ENCODE peak calls at places on chromosome 20, in nine cellular contexts. F is OCI-LY7; Q is kidney; P is CD8-positive, alpha-beta T cell; O is cardiac muscle cell; H is A549; K is SJSA1; M is adrenal gland; N is pancreas. E is an unnamed sample.

GRCh38 chr20:1418335-1418734 is 25.5 kb upstream of the FKBP1A start:
- DNase-seq in F (no peak), Q (no peak), P (no peak), O (no peak), H (no peak), K (no peak), M (no peak), N (no peak), E (no peak)

GRCh38 chr20:208937-209566 is 18.0 kb upstream of the DEFB129 start:
- DNase-seq in F (peak; percentile 53), Q (no peak), P (no peak), O (peak; percentile 37), H (peak; percentile 40), K (no peak), M (peak; percentile 14), N (peak; percentile 12), E (no peak)

GRCh38 chr20:55605594-55605993 is 399.7 kb downstream of the CBLN4 start:
- DNase-seq in F (no peak), Q (no peak), P (no peak), O (no peak), H (no peak), K (no peak), M (no peak), N (no peak), E (no peak)

GRCh38 chr20:37396520-37397075 is 50.7 kb downstream of the SRC start:
- DNase-seq in F (no peak), Q (peak; percentile 53), P (no peak), O (peak; percentile 89), H (no peak), K (no peak), M (no peak), N (no peak), E (no peak)

GRCh38 chr20:4112490-4113420 is 97.4 kb upstream of the RNF24 start:
- DNase-seq in F (no peak), Q (no peak), P (no peak), O (no peak), H (no peak), K (no peak), M (peak; percentile 49), N (peak; percentile 73), E (peak; percentile 63)

GRCh38 chr20:24502184-24502583 is 32.8 kb downstream of the SYNDIG1 start:
- DNase-seq in F (no peak), Q (peak; percentile 88), P (no peak), O (no peak), H (peak; percentile 47), K (no peak), M (peak; percentile 71), N (no peak), E (peak; percentile 21)

GRCh38 chr20:1377984-1378742 is 14.7 kb downstream of the FKBP1A start:
- DNase-seq in F (no peak), Q (no peak), P (no peak), O (no peak), H (no peak), K (no peak), M (no peak), N (no peak), E (no peak)

GRCh38 chr20:45946149-45946970 is 11.9 kb downstream of the PCIF1 start:
- DNase-seq in F (no peak), Q (peak; percentile 73), P (peak; percentile 69), O (no peak), H (no peak), K (no peak), M (peak; percentile 93), N (peak; percentile 84), E (peak; percentile 33)

GRCh38 chr20:18857640-18858039 is 44.1 kb downstream of the SCP2D1 start:
- DNase-seq in F (no peak), Q (no peak), P (no peak), O (no peak), H (no peak), K (no peak), M (no peak), N (no peak), E (no peak)

GRCh38 chr20:38076548-38076947 is 43.0 kb downstream of the RPRD1B start:
- DNase-seq in F (no peak), Q (no peak), P (no peak), O (no peak), H (no peak), K (no peak), M (no peak), N (no peak), E (no peak)

GRCh38 chr20:46823271-46823747 is 71.3 kb upstream of the EYA2 start:
- DNase-seq in F (no peak), Q (no peak), P (no peak), O (no peak), H (no peak), K (no peak), M (peak; percentile 29), N (peak; percentile 54), E (peak; percentile 44)

GRCh38 chr20:2745936-2746635 is 53.5 kb downstream of the EBF4 start:
- DNase-seq in F (no peak), Q (no peak), P (peak; percentile 8), O (no peak), H (no peak), K (peak; percentile 25), M (no peak), N (no peak), E (no peak)

GRCh38 chr20:3248167-3248992 is 9.4 kb upstream of the SLC4A11 start:
- DNase-seq in F (no peak), Q (peak; percentile 77), P (no peak), O (peak; percentile 49), H (no peak), K (no peak), M (peak; percentile 36), N (no peak), E (peak; percentile 29)

GRCh38 chr20:63685269-63686026 is 11.0 kb upstream of the TNFRSF6B start:
- DNase-seq in F (no peak), Q (peak; percentile 82), P (no peak), O (no peak), H (no peak), K (no peak), M (no peak), N (no peak), E (no peak)
- H3K4me1 ChIP-seq in F (no peaks in the 10 kb centered on the region), Q (peaks cover 5% of the 10 kb centered on the region), P (peaks cover 12% of the 10 kb centered on the region), O (peaks cover 7% of the 10 kb centered on the region), H (peaks cover 42% of the 10 kb centered on the region), K (peaks cover 23% of the 10 kb centered on the region), M (peaks cover 4% of the 10 kb centered on the region), N (no peaks in the 10 kb centered on the region), E (peaks cover 8% of the 10 kb centered on the region)

GRCh38 chr20:50724851-50725721 is 6.3 kb upstream of the PARD6B start:
- DNase-seq in F (no peak), Q (peak; percentile 95), P (no peak), O (peak; percentile 92), H (peak; percentile 73), K (peak; percentile 97), M (peak; percentile 80), N (no peak), E (peak; percentile 75)
- H3K27ac ChIP-seq in F (no peak overlapping the region), Q (peak overlapping the region; percentile 87), P (no peak overlapping the region), O (peak overlapping the region; percentile 98), H (peak overlapping the region; percentile 89), K (peak overlapping the region; percentile 37), M (peak overlapping the region; percentile 72), N (no peak overlapping the region), E (peak overlapping the region; percentile 15)

DNA sequence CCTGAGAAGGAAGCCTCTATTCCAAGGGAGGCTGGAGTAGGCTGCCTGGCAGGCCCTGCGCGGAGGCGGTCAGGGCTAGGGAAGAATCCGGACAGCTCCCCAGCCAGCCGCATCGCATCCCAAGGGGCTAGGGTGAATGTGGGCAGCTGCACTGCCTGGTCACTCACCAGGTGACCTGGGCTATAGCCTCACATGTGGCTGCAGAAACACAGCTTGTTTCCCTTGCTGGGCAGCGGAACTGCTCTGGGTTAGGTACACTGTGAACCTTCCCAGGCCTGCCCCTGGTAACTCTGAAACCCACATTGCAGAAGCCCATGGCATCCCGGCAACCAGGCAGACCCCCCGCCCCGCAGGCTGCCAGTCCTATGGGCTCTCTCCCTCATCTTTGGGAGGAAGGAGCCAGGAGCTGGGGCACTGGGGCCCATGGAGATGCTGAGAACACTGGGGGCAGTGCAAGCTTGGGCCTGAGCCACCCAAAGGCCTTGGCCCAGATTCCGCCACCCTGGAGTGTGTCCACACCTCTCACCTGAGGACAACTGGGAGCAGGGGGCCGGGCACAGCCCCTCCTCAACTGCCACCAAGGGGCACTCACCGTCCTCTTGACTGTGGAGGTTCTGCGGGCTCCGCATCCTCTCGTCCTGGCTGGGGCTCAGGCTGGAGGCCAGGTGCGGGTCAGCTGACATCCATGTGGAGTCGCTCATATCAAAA is 111.0 kb downstream of the NOL4L start:
- DNase-seq in F (no peak), Q (peak; percentile 82), P (no peak), O (no peak), H (no peak), K (no peak), M (peak; percentile 48), N (peak; percentile 39), E (peak; percentile 73)
- H3K4me1 ChIP-seq in F (no peaks in the 10 kb centered on the region), Q (peaks cover 61% of the 10 kb centered on the region), P (peaks cover 35% of the 10 kb centered on the region), O (peaks cover 42% of the 10 kb centered on the region), H (peaks cover 50% of the 10 kb centered on the region), K (peaks cover 54% of the 10 kb centered on the region), M (peaks cover 35% of the 10 kb centered on the region), N (peaks cover 53% of the 10 kb centered on the region), E (peaks cover 46% of the 10 kb centered on the region)

GRCh38 chr20:62822239-62822787 is 5.5 kb downstream of the COL9A3 start:
- DNase-seq in F (no peak), Q (peak; percentile 45), P (no peak), O (no peak), H (no peak), K (no peak), M (no peak), N (no peak), E (no peak)

GRCh38 chr20:62823688-62824475 is 7.0 kb downstream of the COL9A3 start:
- DNase-seq in F (no peak), Q (peak; percentile 78), P (no peak), O (no peak), H (no peak), K (no peak), M (peak; percentile 8), N (no peak), E (peak; percentile 71)

GRCh38 chr20:62824476-62825287 is 7.8 kb downstream of the COL9A3 start:
- DNase-seq in F (peak; percentile 54), Q (peak; percentile 90), P (peak; percentile 36), O (peak; percentile 68), H (no peak), K (no peak), M (peak; percentile 35), N (peak; percentile 61), E (peak; percentile 75)

GRCh38 chr20:62821726-62822210 is 4.9 kb downstream of the COL9A3 start:
- DNase-seq in F (no peak), Q (no peak), P (no peak), O (no peak), H (no peak), K (no peak), M (no peak), N (no peak), E (no peak)

DNA sequence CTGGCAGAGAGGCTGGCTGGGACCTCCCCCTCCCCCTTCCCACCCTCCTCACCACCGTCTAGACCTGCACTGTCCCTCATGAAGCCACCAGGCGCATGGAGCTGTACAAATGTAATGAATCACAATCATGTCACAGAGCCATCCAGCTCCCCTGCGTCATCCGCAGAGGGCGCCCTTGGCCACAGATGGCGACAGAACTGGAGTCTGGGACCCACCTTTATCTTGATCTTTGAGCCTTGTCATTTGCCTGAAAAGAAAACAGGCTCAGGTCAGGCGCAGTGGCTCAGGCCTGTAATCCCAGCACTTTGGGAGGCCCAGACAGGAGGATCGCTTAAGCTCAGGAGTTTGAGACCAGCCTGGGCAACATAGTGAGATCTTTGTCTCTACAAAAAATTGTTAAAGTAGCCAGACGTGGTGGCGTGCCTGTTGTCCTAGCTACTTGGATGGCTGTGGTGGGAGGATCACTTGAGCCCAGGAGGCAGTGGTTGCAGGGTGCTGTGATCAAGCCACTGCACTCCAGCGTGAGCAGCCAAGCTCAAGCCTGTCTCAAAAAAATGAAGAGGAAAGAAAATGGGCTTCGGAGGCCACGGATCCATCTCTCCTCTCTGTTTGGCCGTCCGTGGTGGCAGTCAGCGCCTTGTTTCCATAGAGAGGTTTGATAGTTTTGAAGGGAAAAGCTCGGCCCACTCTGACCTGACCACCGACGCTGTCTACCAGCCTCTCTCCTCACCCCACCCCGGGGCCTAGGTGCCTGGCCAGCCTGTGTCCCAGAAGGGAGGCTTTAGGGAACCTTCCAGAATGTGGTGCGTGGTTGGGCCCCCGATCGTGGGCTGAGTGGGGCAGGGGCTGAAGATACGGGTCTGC is 6.2 kb downstream of the COL9A3 start:
- DNase-seq in F (peak; percentile 87), Q (peak; percentile 68), P (no peak), O (peak; percentile 38), H (peak; percentile 92), K (no peak), M (peak; percentile 71), N (peak; percentile 55), E (no peak)
- H3K27ac ChIP-seq in F (no peak overlapping the region), Q (no peak overlapping the region), P (no peak overlapping the region), O (no peak overlapping the region), H (no peak overlapping the region), K (no peak overlapping the region), M (no peak overlapping the region), N (peak overlapping the region; percentile 42), E (peak overlapping the region; percentile 93)

E was measured in thyroid gland.